ENCODE peak calls at places on chromosome 9, in five cellular contexts. N is tibial nerve, C is HepG2, X is cardiac muscle cell, I is breast epithelium. H is an unnamed sample. For H3K27me3, the result is how much of the 10 kb centered on the place peaks cover.

GRCh38 chr9:2640570-2640969 is 19.0 kb downstream of the VLDLR start:
- DNase-seq in N (no peak), C (no peak), X (no peak), I (no peak), H (no peak)

GRCh38 chr9:98342819-98343208 is 87.4 kb upstream of the TBC1D2 start:
- DNase-seq in N (no peak), C (no peak), X (no peak), I (no peak), H (no peak)

GRCh38 chr9:113964740-113965095 is 88.6 kb downstream of the ZNF618 start:
- DNase-seq in N (no peak), C (no peak), X (peak), I (no peak), H (no peak)

GRCh38 chr9:126519660-126520425 is 93.9 kb upstream of the LMX1B start:
- DNase-seq in N (no peak), C (no peak), X (no peak), I (no peak), H (no peak)

GRCh38 chr9:115118471-115119156 is 657 bp upstream of the TNC start:
- DNase-seq in N (peak), C (no peak), X (peak), I (peak), H (no peak)

GRCh38 chr9:113620377-113621161 is 157.0 kb downstream of the RGS3 start:
- DNase-seq in N (peak), C (peak), X (peak), I (peak), H (no peak)

GRCh38 chr9:37464426-37465248 is 613 bp downstream of the ZBTB5 start:
- DNase-seq in N (peak), C (no peak), X (peak), I (peak), H (peak)

GRCh38 chr9:80602291-80602690 is 1030.5 kb downstream of the TLE4 start:
- DNase-seq in N (no peak), C (no peak), X (no peak), I (no peak), H (no peak)

GRCh38 chr9:36504154-36504550 is 68.5 kb upstream of the MELK start:
- DNase-seq in N (no peak), C (no peak), X (no peak), I (no peak), H (no peak)

GRCh38 chr9:20538956-20539355 is 83.3 kb downstream of the MLLT3 start:
- DNase-seq in N (no peak), C (no peak), X (peak), I (no peak), H (no peak)

GRCh38 chr9:124764774-124765438 is 6.2 kb downstream of the NR6A1 start:
- DNase-seq in N (no peak), C (peak), X (peak), I (no peak), H (no peak)

GRCh38 chr9:95763983-95764382 is 111.5 kb upstream of the ERCC6L2 start:
- DNase-seq in N (no peak), C (no peak), X (no peak), I (no peak), H (no peak)

GRCh38 chr9:77597057-77597456 is 51.1 kb downstream of the GNA14 start:
- DNase-seq in N (no peak), C (no peak), X (peak), I (no peak), H (no peak)

GRCh38 chr9:15873573-15874177 is 320.8 kb downstream of the CCDC171 start:
- DNase-seq in N (peak), C (peak), X (peak), I (no peak), H (no peak)

GRCh38 chr9:12708562-12709298 is 15.5 kb downstream of the TYRP1 start:
- DNase-seq in N (no peak), C (peak), X (peak), I (no peak), H (no peak)

GRCh38 chr9:13278368-13279246 is 885 bp downstream of the MPDZ start:
- DNase-seq in N (peak), C (peak), X (peak), I (peak), H (no peak)

DNA sequence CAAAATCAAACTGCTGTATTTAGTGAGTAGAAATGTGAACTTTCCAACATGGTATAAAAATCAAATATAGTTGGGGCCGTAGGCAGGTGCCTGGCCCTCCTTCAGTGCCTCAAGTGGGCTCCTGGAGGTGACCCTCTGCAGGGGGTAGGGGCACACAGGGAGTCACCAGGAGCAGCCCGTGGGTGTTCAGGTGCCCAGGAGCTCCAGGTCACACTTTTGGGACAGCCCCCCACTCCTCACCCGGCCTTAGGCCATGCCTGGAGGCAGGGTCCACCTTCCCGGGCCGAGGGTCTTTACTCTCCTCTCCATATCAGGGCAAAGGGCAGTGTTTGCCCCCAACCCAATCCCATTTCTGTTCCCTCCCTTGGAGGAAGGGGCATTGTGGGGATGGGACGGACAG is 108.0 kb upstream of the MTAP start:
- DNase-seq in N (no peak), C (no peak), X (no peak), I (no peak), H (no peak)
- H3K27me3 ChIP-seq in N (under half), C (under half), X (under half), I (under half), H (under half)

DNA sequence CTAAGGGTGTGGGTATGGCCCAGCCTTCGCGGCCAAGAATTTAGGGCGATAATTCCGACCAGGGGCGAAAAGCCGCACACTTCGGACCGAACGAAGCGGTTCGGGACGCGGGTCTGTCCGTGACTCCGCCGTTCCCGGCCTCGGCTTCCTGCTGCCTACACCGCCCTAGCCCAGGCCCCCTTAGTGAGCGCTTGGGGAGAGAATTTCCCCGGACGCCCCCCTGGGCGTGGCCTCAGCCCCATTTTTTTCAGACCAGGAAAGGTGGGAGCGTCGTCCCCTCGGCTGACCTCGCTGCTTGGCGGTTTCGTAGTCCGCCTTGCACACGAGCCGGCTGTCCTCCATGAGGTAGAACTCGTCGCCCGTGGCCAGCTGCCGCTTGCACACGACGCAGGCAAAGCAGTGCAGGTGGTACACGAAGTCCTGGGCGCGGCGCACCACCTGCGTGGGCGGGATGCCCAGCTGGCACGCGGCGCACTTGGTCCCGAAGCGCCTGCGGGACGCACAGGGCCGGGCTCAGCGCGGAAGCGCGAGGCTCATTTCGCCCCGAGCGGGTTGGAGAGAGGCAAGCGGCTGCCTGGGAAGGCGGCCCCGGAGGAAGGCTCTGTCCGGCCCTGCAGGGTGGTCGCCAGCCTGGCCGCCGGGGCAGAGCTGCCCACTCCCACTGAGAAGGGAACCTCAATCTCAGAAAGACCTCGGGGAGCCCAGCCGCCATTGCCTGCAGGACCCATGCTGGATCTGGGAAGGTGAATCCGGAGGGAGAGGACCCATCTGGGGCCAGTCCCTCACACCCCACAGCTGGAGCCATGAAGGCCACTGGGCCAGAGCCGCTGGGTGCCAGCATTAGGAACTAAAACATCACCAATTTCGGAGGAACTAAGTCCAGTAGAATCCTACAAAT is 5.3 kb downstream of the LHX3 start:
- DNase-seq in N (no peak), C (no peak), X (no peak), I (no peak), H (no peak)
- H3K27me3 ChIP-seq in N (half or more), C (half or more), X (half or more), I (half or more), H (half or more)

GRCh38 chr9:92188969-92189781 is 74.0 kb upstream of the SPTLC1 start:
- DNase-seq in N (no peak), C (peak), X (peak), I (no peak), H (peak)

GRCh38 chr9:92189782-92190535 is 74.7 kb upstream of the SPTLC1 start:
- DNase-seq in N (no peak), C (no peak), X (no peak), I (no peak), H (no peak)

GRCh38 chr9:92191801-92192200 is 76.6 kb upstream of the SPTLC1 start:
- DNase-seq in N (no peak), C (no peak), X (peak), I (no peak), H (no peak)

GRCh38 chr9:92187989-92188714 is 72.9 kb upstream of the SPTLC1 start:
- DNase-seq in N (no peak), C (no peak), X (no peak), I (no peak), H (no peak)

DNA sequence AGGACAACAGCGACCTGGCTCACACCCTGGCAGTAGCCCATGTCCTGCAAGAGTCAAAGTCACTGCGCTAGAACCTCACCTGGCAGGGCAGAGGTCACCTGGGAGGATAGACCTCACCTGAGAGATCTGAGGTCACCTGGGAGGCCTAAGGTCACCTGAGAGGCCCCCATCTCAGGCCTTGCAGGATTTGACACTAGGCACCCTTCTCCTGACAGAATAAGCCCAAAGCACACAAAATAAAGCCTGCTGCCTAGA is 75.2 kb upstream of the SPTLC1 start:
- DNase-seq in N (no peak), C (no peak), X (no peak), I (no peak), H (no peak)
- H3K27me3 ChIP-seq in N (under half), C (under half), X (under half), I (under half), H (under half)

GRCh38 chr9:34587271-34587670 is 2.3 kb downstream of the CNTFR start:
- DNase-seq in N (no peak), C (no peak), X (no peak), I (no peak), H (no peak)

GRCh38 chr9:34584970-34585369 is 4.6 kb downstream of the CNTFR start:
- DNase-seq in N (no peak), C (no peak), X (no peak), I (no peak), H (no peak)

GRCh38 chr9:34589371-34589655 is 211 bp downstream of the CNTFR start:
- DNase-seq in N (no peak), C (no peak), X (no peak), I (no peak), H (no peak)

GRCh38 chr9:34588671-34589370 is 703 bp downstream of the CNTFR start:
- DNase-seq in N (no peak), C (no peak), X (no peak), I (no peak), H (no peak)

DNA sequence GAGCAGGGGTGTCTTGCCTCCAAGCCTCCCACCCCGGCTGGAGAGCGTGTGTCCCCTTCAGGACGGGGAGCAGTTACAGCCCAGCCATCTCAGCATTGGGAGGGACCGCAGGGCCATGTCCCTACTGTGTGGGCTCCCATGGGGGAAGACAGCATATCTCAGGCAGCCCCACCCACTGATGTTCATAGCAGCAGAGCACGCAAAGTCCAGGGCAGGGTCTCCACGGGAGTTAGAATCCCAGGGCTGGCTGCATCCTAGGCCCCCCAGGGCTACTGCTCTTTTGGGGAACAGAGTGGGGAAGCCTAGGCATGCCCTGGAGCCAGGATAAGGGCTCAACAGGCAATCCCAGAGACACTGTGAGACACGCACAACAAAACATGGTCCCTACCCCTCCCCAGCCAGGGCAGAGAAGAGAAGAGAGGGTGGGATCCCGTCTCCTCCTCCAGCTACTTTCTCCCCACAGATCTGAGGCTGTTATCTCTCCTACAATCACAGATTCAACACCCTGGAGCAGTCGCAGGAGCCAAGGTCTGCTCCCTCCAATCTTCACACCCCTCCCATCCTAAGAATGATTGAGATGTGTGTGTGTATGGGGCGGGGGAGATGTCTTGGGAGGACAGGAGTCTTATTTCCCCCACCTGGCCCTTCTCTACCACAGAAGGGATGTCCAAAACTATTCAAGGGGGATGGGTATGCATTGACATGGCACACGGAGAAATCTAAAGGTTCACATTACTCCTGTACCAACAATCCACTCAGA is 3.4 kb downstream of the CNTFR start:
- DNase-seq in N (no peak), C (no peak), X (no peak), I (no peak), H (no peak)
- H3K27me3 ChIP-seq in N (under half), C (half or more), X (under half), I (under half), H (half or more)

DNA sequence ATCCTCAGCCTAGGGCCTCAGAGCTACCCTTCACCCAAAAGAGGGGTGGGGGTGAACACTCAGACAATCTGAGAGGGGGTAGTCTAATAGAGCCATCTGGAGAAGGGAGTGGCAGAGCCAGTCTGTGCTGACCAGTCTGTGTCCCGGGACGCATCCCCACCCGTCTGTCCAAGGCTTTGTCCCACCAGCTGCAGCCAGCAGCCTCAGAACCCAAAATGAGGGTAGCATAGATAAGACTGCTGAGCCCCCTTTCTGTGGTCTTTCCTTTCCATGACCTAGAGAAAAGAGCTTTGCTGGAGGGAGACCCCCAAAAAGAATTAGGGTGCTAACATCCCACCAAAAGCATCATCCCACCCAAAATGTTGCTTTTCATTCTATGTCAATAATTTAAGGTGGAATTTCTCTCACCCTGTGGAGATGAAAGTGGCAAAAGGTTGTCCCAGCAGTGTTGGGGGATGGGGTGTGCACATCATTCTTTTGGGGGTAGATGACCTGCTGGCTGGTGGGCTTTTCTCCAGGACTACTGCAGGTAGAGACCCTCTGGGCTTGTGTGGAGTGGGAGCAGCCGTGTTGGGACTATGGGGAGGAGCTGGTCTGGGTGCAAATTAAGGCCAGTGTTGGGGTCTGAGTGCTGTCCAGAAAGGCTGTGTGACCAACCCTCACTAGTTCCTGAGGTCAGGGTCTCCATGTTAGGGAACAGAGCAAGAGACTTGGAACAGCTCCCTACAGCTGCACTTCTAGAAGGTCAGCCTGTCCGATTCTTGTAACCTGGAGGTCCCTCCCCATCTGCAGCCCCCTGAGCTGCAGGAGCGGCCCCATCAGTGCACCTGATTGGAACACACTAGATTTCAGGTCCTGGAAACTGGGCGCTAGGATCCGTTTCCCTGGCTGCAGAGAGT is 19.9 kb downstream of the URM1 start:
- DNase-seq in N (no peak), C (no peak), X (no peak), I (no peak), H (no peak)
- H3K27me3 ChIP-seq in N (under half), C (under half), X (half or more), I (under half), H (under half)

H was measured in HL-60.